ENCODE peak calls at places on chromosomes 4 and X, in four cellular contexts. I is lower leg skin; T is CD4-positive, alpha-beta T cell; Q is foreskin fibroblast. H is an unnamed sample.

GRCh38 chr4:18318682-18319410 is 297.3 kb upstream of the LCORL start:
- DNase-seq in I (no peak), T (no peak), Q (no peak), H (no peak)

GRCh38 chrX:95903490-95903889 is 781.2 kb upstream of the DIAPH2 start:
- DNase-seq in I (no peak), T (no peak), Q (no peak), H (no peak)

GRCh38 chr4:73275318-73275654 is 16.7 kb upstream of the ANKRD17 start:
- DNase-seq in T (no peak), Q (no peak), I (no peak), H (no peak)

GRCh38 chr4:83075271-83075670 is 39.3 kb downstream of the PLAC8 start:
- DNase-seq in Q (no peak), T (no peak), I (no peak), H (no peak)

GRCh38 chr4:114208747-114209146 is 229.3 kb upstream of the ARSJ start:
- DNase-seq in I (no peak), T (no peak), Q (peak), H (no peak)

GRCh38 chrX:37666516-37666915 is 19.1 kb upstream of the XK start:
- DNase-seq in Q (no peak), T (no peak), I (no peak), H (no peak)

GRCh38 chrX:32597777-32598176 is 613.6 kb downstream of the DMD start:
- DNase-seq in I (no peak), T (no peak), Q (no peak), H (no peak)

GRCh38 chr4:180060159-180060889 is 2182.9 kb upstream of the TENM3 start:
- DNase-seq in Q (no peak), I (no peak), T (no peak), H (no peak)

GRCh38 chr4:121088867-121089266 is 16.5 kb upstream of the NDNF start:
- DNase-seq in Q (no peak), T (no peak), I (no peak), H (no peak)

GRCh38 chr4:169117591-169118081 is 107.6 kb upstream of the CBR4 start:
- DNase-seq in I (no peak), Q (peak), T (no peak), H (no peak)

GRCh38 chr4:112061418-112061817 is 83.8 kb upstream of the FAM241A start:
- DNase-seq in T (no peak), Q (no peak), I (no peak), H (no peak)

GRCh38 chr4:112058433-112058832 is 86.8 kb upstream of the FAM241A start:
- DNase-seq in Q (peak), I (no peak), T (no peak), H (no peak)

GRCh38 chr4:112057479-112057878 is 87.8 kb upstream of the FAM241A start:
- DNase-seq in I (no peak), T (no peak), Q (no peak), H (no peak)

GRCh38 chr4:112060212-112060611 is 85.0 kb upstream of the FAM241A start:
- DNase-seq in I (no peak), T (no peak), Q (peak), H (no peak)

DNA sequence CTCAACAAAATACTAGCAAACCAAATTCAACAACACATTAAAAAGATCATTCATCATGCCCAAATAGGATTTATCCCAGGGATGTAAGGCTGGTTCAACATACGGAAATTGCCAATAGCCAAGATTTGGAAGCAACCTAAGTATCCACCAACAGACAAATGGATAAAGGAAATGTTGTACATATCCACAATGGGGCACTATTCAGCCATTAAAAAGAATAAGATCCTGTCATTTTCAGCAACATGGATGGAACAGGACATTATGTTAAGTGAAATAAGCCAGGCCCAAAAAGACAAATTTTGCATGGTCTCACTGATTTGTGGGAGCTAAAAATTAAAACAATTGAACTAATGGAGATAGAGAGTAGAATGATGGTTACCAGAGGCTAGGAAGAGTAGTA is 82.0 kb upstream of the FAM241A start:
- DNase-seq in I (no peak), Q (no peak), T (no peak), H (no peak)
- TF ChIP-seq CTCF in I (no peak), Q (no peak), T (no peak), H (no peak)

GRCh38 chr4:112196446-112196845 is 35.1 kb upstream of the AP1AR start:
- DNase-seq in Q (no peak), I (no peak), T (no peak), H (no peak)
- TF ChIP-seq CTCF in Q (no peak), I (no peak), T (no peak), H (no peak)

GRCh38 chrX:135437867-135438733 is 16.4 kb downstream of the SMIM10L2A start:
- DNase-seq in T (no peak), Q (no peak), I (no peak), H (no peak)
- TF ChIP-seq CTCF in T (no peak), Q (no peak), I (no peak), H (no peak)

GRCh38 chr4:174521800-174522182 is 497 bp downstream of the HPGD start:
- DNase-seq in Q (no peak), I (peak), T (no peak), H (no peak)
- TF ChIP-seq CTCF in Q (no peak), I (no peak), T (no peak), H (no peak)

H was measured in osteocyte.